ENCODE peak calls at places on chromosomes 1 and 21, in nine cellular contexts. M is sigmoid colon, O is aorta, L is H9, N is upper lobe of left lung, H is esophagus squamous epithelium, D is SK-N-SH, Q is HCT116, S is heart left ventricle. I is an unnamed sample.
A peak's percentile ranks its signal among the peaks of the same experiment; 100 is the strongest.

GRCh38 chr21:34367320-34367935 is 3.6 kb downstream of the KCNE2 start:
- DNase-seq in M (peak; percentile 69), O (no peak), L (peak; percentile 50), N (peak; percentile 33), H (no peak), D (peak; percentile 45), Q (peak; percentile 54), S (no peak), I (peak; percentile 43)

GRCh38 chr1:95013948-95014574 is 58.7 kb downstream of the ALG14 start:
- DNase-seq in M (no peak), O (no peak), L (no peak), N (no peak), H (no peak), D (no peak), Q (no peak), S (no peak), I (no peak)

GRCh38 chr1:28172690-28173150 is 3.8 kb downstream of the PTAFR start:
- DNase-seq in M (no peak), O (no peak), L (no peak), N (peak; percentile 55), H (no peak), D (peak; percentile 48), Q (no peak), S (no peak), I (no peak)

GRCh38 chr1:151814426-151814825 is 9.2 kb upstream of the LINGO4 start:
- DNase-seq in M (no peak), O (peak; percentile 59), L (no peak), N (no peak), H (no peak), D (no peak), Q (no peak), S (no peak), I (no peak)

GRCh38 chr21:38293765-38294164 is 37.0 kb downstream of the KCNJ15 start:
- DNase-seq in M (no peak), O (no peak), L (no peak), N (no peak), H (no peak), D (no peak), Q (no peak), S (no peak), I (no peak)

GRCh38 chr1:19654386-19654785 is 10.3 kb downstream of the NBL1 start:
- DNase-seq in M (no peak), O (no peak), L (no peak), N (peak; percentile 56), H (no peak), D (no peak), Q (no peak), S (no peak), I (no peak)

GRCh38 chr1:21564521-21565095 is 55.4 kb downstream of the ALPL start:
- DNase-seq in M (no peak), O (peak; percentile 37), L (no peak), N (no peak), H (no peak), D (no peak), Q (no peak), S (no peak), I (no peak)

GRCh38 chr1:96049759-96050409 is 671.7 kb upstream of the PTBP2 start:
- DNase-seq in M (no peak), O (no peak), L (no peak), N (no peak), H (no peak), D (no peak), Q (no peak), S (no peak), I (no peak)

GRCh38 chr1:177959793-177960515 is 9.9 kb downstream of the SEC16B start:
- DNase-seq in M (no peak), O (no peak), L (no peak), N (no peak), H (no peak), D (no peak), Q (no peak), S (no peak), I (no peak)

GRCh38 chr1:154157520-154158306 is 2.8 kb upstream of the NUP210L start:
- DNase-seq in M (no peak), O (no peak), L (no peak), N (peak; percentile 70), H (no peak), D (no peak), Q (no peak), S (no peak), I (no peak)

GRCh38 chr1:201137579-201138310 is 10.8 kb upstream of the ASCL5 start:
- DNase-seq in M (peak; percentile 90), O (peak; percentile 93), L (no peak), N (no peak), H (no peak), D (no peak), Q (no peak), S (peak; percentile 42), I (no peak)

GRCh38 chr1:185463011-185463410 is 146.0 kb upstream of the IVNS1ABP start:
- DNase-seq in M (no peak), O (no peak), L (no peak), N (no peak), H (no peak), D (no peak), Q (no peak), S (no peak), I (no peak)

GRCh38 chr1:91651671-91652071 is 151.0 kb downstream of the CDC7 start:
- DNase-seq in M (peak; percentile 76), O (peak; percentile 81), L (peak; percentile 29), N (no peak), H (no peak), D (no peak), Q (no peak), S (peak; percentile 52), I (no peak)

GRCh38 chr1:162007485-162007884 is 16.2 kb downstream of the OLFML2B start:
- DNase-seq in M (no peak), O (no peak), L (no peak), N (no peak), H (no peak), D (no peak), Q (no peak), S (no peak), I (no peak)

GRCh38 chr1:117573386-117574040 is 32.3 kb upstream of the TENT5C start:
- DNase-seq in M (no peak), O (no peak), L (peak; percentile 23), N (no peak), H (no peak), D (no peak), Q (no peak), S (peak; percentile 12), I (no peak)

GRCh38 chr1:117578466-117578865 is 27.4 kb upstream of the TENT5C start:
- DNase-seq in M (no peak), O (no peak), L (no peak), N (no peak), H (no peak), D (no peak), Q (no peak), S (no peak), I (no peak)

GRCh38 chr1:117574206-117574835 is 31.5 kb upstream of the TENT5C start:
- DNase-seq in M (no peak), O (no peak), L (peak; percentile 33), N (no peak), H (no peak), D (no peak), Q (no peak), S (peak; percentile 6), I (no peak)

GRCh38 chr1:117575586-117576225 is 30.1 kb upstream of the TENT5C start:
- DNase-seq in M (no peak), O (no peak), L (peak; percentile 5), N (no peak), H (no peak), D (no peak), Q (no peak), S (peak; percentile 6), I (no peak)

DNA sequence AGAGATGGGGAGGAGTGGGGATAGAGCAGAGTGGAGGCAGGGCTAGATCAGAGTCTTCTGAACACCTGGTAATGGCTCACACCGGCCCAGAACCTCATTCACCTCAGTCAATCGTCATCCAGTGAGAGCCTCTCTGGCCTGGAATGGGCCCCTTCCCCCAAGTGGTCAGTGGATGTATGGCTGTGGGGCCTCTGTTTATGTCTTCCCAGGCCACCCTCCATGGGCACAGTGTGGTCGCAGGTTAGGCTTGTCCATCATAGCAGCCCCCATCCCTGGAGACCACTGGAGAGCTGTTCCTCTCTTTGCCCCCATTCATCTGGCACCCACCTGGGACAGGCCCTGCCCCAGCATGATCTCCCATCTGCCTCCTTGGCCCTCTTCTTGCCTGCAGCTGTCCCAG is 29.6 kb upstream of the TENT5C start:
- DNase-seq in M (no peak), O (no peak), L (peak; percentile 9), N (no peak), H (no peak), D (no peak), Q (no peak), S (peak; percentile 6), I (no peak)
- H3K27ac ChIP-seq in M (no peak overlapping the region), O (no peak overlapping the region), L (no peak overlapping the region), N (no peak overlapping the region), H (no peak overlapping the region), D (no peak overlapping the region), Q (no peak overlapping the region), S (no peak overlapping the region), I (no peak overlapping the region)

GRCh38 chr1:84841971-84842370 is 51.0 kb downstream of the LPAR3 start:
- DNase-seq in M (no peak), O (no peak), L (no peak), N (no peak), H (no peak), D (no peak), Q (no peak), S (no peak), I (no peak)
- H3K27ac ChIP-seq in M (no peak overlapping the region), O (no peak overlapping the region), L (no peak overlapping the region), N (no peak overlapping the region), H (peak overlapping the region; percentile 79), D (no peak overlapping the region), Q (no peak overlapping the region), S (no peak overlapping the region), I (peak overlapping the region; percentile 89)

GRCh38 chr1:109307363-109308021 is 681 bp upstream of the MYBPHL start:
- DNase-seq in M (peak; percentile 21), O (no peak), L (no peak), N (peak; percentile 71), H (no peak), D (no peak), Q (no peak), S (peak; percentile 39), I (no peak)
- H3K27ac ChIP-seq in M (peak overlapping the region; percentile 56), O (no peak overlapping the region), L (no peak overlapping the region), N (peak overlapping the region; percentile 66), H (peak overlapping the region; percentile 70), D (no peak overlapping the region), Q (no peak overlapping the region), S (peak overlapping the region; percentile 47), I (no peak overlapping the region)

DNA sequence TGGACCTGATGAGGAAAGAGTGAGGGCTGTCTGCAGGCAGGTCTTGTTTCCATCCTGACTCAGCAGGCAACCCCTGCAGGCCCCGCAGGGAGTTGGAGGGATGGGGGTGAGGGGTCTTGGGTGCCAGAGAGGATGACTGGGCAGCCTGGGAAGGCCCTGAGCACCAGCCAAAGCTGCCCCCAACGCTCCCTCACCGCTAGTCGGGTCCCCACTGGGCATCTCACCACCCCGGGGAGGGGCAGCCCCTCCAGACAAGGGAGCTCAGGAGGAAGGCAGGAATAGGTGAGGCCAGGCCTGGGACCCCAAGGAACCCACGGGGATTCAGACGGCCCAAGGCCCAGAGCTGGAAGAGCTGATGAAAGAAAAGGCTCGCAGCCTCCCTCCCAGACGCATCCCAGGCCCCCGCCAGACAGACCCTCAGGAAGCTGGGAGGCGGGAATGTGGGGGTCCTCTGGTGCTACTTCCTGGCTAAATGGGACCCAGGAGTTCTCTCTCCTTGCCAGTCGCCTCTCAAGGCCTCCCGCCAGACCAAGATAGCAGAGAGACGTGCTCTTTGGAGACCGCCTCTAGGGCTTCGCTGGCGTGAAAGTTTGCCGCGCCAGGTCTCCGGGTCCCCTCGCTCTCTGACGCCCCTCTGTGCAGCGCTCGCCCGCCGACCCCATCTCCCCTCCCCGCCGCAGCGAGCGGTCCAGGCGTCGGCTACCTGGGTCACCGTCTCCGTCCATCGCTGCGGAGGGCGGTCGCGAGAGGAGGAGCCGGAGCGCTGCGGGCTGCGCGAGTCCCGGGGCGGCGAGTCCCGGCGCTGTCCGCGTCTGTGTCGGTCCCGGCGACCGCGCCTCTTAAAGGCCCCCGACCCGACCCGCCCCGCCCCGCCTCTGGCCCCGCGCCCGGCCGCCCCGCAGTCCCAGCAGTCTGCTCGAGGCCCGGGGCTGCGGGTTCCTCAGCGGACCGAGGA is at the start of gene FBXO2:
- DNase-seq in M (no peak), O (peak; percentile 83), L (no peak), N (peak; percentile 45), H (no peak), D (peak; percentile 89), Q (peak; percentile 26), S (no peak), I (no peak)
- H3K27ac ChIP-seq in M (peak within 1 kb of the TSS; percentile 80), O (no peak within 1 kb of the TSS), L (no peak within 1 kb of the TSS), N (peak within 1 kb of the TSS; percentile 74), H (peak within 1 kb of the TSS; percentile 80), D (peak within 1 kb of the TSS; percentile 43), Q (peak within 1 kb of the TSS; percentile 87), S (no peak within 1 kb of the TSS), I (peak within 1 kb of the TSS; percentile 47)